ENCODE peak calls at places on chromosome 15, in ten cellular contexts. T is stomach; D is OCI-LY7; G is astrocyte of the spinal cord; I is AG04449; J is GM12878; C is CD8-positive, alpha-beta memory T cell; Y is fibroblast of villous mesenchyme; S is epithelial cell of esophagus; Z is WERI-Rb-1. V is an unnamed sample.
A peak's percentile ranks its signal among the peaks of the same experiment; 100 is the strongest.

GRCh38 chr15:37093480-37094410 is 6.6 kb downstream of the MEIS2 start:
- DNase-seq in T (no peak), D (no peak), G (peak; percentile 76), I (peak; percentile 67), J (no peak), C (no peak), Y (peak; percentile 92), S (peak; percentile 59), Z (peak; percentile 22), V (peak; percentile 71)

GRCh38 chr15:36961956-36962355 is 138.4 kb downstream of the MEIS2 start:
- DNase-seq in T (no peak), D (no peak), G (peak; percentile 19), I (no peak), J (no peak), C (no peak), Y (no peak), S (no peak), Z (no peak), V (no peak)

GRCh38 chr15:73518180-73518862 is 75.4 kb downstream of the REC114 start:
- DNase-seq in T (no peak), D (no peak), G (no peak), I (no peak), J (no peak), C (no peak), Y (no peak), S (no peak), Z (no peak), V (no peak)

GRCh38 chr15:34808016-34808415 is 12.7 kb upstream of the ACTC1 start:
- DNase-seq in T (no peak), D (no peak), G (peak; percentile 31), I (no peak), J (no peak), C (no peak), Y (no peak), S (peak; percentile 47), Z (no peak), V (no peak)

GRCh38 chr15:58355352-58355964 is 76.3 kb upstream of the LIPC start:
- DNase-seq in T (no peak), D (peak; percentile 76), G (no peak), I (no peak), J (no peak), C (no peak), Y (no peak), S (no peak), Z (no peak), V (no peak)

GRCh38 chr15:85479071-85479647 is 98.8 kb downstream of the AKAP13 start:
- DNase-seq in T (no peak), D (no peak), G (peak; percentile 72), I (no peak), J (no peak), C (no peak), Y (peak; percentile 60), S (no peak), Z (no peak), V (peak; percentile 43)

GRCh38 chr15:97470417-97470816 is 490.1 kb upstream of the ARRDC4 start:
- DNase-seq in T (no peak), D (no peak), G (no peak), I (no peak), J (no peak), C (no peak), Y (no peak), S (no peak), Z (no peak), V (no peak)

GRCh38 chr15:70095387-70096214 is 2.1 kb downstream of the TLE3 start:
- DNase-seq in T (peak; percentile 47), D (peak; percentile 83), G (no peak), I (no peak), J (no peak), C (no peak), Y (no peak), S (peak; percentile 29), Z (peak; percentile 57), V (no peak)

GRCh38 chr15:92809880-92810361 is 90.2 kb upstream of the CHD2 start:
- DNase-seq in T (no peak), D (peak; percentile 91), G (peak; percentile 63), I (no peak), J (no peak), C (no peak), Y (peak; percentile 70), S (peak; percentile 53), Z (no peak), V (no peak)

GRCh38 chr15:101437618-101438481 is 51.7 kb downstream of the PCSK6 start:
- DNase-seq in T (peak; percentile 10), D (no peak), G (no peak), I (no peak), J (no peak), C (no peak), Y (no peak), S (no peak), Z (no peak), V (no peak)

GRCh38 chr15:74793135-74794028 is 11.5 kb downstream of the CSK start:
- DNase-seq in T (no peak), D (peak; percentile 63), G (peak; percentile 32), I (no peak), J (no peak), C (peak; percentile 85), Y (no peak), S (peak; percentile 62), Z (no peak), V (no peak)

GRCh38 chr15:53658827-53659226 is 100.6 kb downstream of the WDR72 start:
- DNase-seq in T (no peak), D (no peak), G (peak; percentile 14), I (no peak), J (no peak), C (no peak), Y (no peak), S (no peak), Z (no peak), V (no peak)

GRCh38 chr15:44781128-44781810 is 44.9 kb downstream of the TRIM69 start:
- DNase-seq in T (no peak), D (no peak), G (no peak), I (no peak), J (no peak), C (no peak), Y (no peak), S (no peak), Z (no peak), V (no peak)

GRCh38 chr15:69311319-69311721 is 12.6 kb downstream of the PAQR5 start:
- DNase-seq in T (no peak), D (no peak), G (no peak), I (no peak), J (no peak), C (no peak), Y (no peak), S (no peak), Z (no peak), V (no peak)

GRCh38 chr15:71103102-71103676 is 12.1 kb upstream of the THSD4 start:
- DNase-seq in T (peak; percentile 62), D (peak; percentile 18), G (peak; percentile 54), I (no peak), J (peak; percentile 26), C (no peak), Y (peak; percentile 47), S (peak; percentile 73), Z (peak; percentile 54), V (no peak)

GRCh38 chr15:66850078-66850991 is 148.3 kb downstream of the SMAD6 start:
- DNase-seq in T (peak; percentile 40), D (peak; percentile 14), G (no peak), I (no peak), J (no peak), C (no peak), Y (peak; percentile 25), S (no peak), Z (no peak), V (no peak)

GRCh38 chr15:100254694-100255093 is 87.1 kb downstream of the ADAMTS17 start:
- DNase-seq in T (no peak), D (no peak), G (no peak), I (no peak), J (no peak), C (no peak), Y (no peak), S (no peak), Z (no peak), V (no peak)

GRCh38 chr15:64749999-64750657 is 25.3 kb downstream of the RBPMS2 start:
- DNase-seq in T (no peak), D (no peak), G (no peak), I (no peak), J (no peak), C (no peak), Y (peak; percentile 20), S (no peak), Z (peak; percentile 66), V (no peak)

GRCh38 chr15:33242669-33243191 is 48.2 kb upstream of the FMN1 start:
- DNase-seq in T (no peak), D (peak; percentile 44), G (peak; percentile 25), I (no peak), J (no peak), C (no peak), Y (no peak), S (peak; percentile 78), Z (no peak), V (no peak)
- H3K4me3 ChIP-seq in T (no peak overlapping the region), D (no peak overlapping the region), G (no peak overlapping the region), I (no peak overlapping the region), J (no peak overlapping the region), C (no peak overlapping the region), Y (no peak overlapping the region), S (no peak overlapping the region), Z (no peak overlapping the region), V (no peak overlapping the region)

GRCh38 chr15:43520138-43520537 is 2.7 kb downstream of the MAP1A start:
- DNase-seq in T (no peak), D (no peak), G (no peak), I (no peak), J (no peak), C (no peak), Y (no peak), S (no peak), Z (no peak), V (no peak)
- H3K4me3 ChIP-seq in T (no peak overlapping the region), D (no peak overlapping the region), G (no peak overlapping the region), I (no peak overlapping the region), J (no peak overlapping the region), C (no peak overlapping the region), Y (no peak overlapping the region), S (no peak overlapping the region), Z (no peak overlapping the region), V (no peak overlapping the region)

DNA sequence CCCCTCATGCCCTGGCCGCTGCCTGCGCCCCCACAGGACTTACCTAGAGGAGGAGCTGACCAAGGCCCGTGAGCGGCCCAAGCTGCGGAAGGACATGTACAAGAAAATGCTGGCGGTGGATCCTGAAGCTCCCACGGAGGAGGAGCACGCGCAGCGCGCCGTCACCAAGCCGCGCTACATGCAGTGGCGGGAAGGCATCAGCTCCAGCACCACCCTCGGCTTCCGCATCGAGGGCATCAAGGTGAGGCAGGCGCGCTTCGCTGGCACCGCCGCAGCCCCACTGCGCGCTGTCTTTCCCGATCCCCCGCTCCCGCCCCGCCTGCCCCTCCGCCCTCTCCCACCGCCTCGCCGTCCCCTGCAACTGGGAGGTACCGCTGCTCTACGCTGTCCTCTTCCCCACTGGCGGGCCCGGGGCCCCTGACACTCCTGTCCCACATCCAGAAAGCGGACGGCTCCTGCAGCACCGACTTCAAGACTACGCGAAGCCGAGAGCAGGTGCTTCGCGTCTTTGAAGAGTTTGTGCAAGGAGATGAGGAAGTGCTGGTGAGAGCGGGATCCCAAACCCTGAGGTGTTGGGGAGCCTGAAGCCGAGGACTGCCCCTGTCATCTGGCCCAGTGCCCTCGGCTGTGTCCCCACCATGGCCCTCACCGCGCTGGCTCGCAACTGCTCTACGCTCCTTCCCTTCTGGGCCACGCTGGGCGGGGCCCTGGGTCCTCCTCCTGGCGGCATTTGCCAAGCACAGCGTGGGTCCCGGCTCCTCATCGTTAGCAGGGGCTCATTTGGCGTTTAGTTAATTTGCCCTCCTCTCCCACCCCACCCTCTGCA is 8.5 kb downstream of the ITPKA start:
- DNase-seq in T (no peak), D (no peak), G (no peak), I (no peak), J (no peak), C (peak; percentile 59), Y (no peak), S (no peak), Z (no peak), V (no peak)
- H3K4me3 ChIP-seq in T (peak overlapping the region; percentile 37), D (no peak overlapping the region), G (no peak overlapping the region), I (peak overlapping the region; percentile 20), J (peak overlapping the region; percentile 45), C (peak overlapping the region; percentile 47), Y (no peak overlapping the region), S (no peak overlapping the region), Z (no peak overlapping the region), V (peak overlapping the region; percentile 3)

GRCh38 chr15:90959028-90959595 is 4.4 kb downstream of the RCCD1 start:
- DNase-seq in T (no peak), D (no peak), G (no peak), I (no peak), J (no peak), C (no peak), Y (no peak), S (no peak), Z (no peak), V (no peak)
- H3K4me3 ChIP-seq in T (no peak overlapping the region), D (no peak overlapping the region), G (no peak overlapping the region), I (no peak overlapping the region), J (no peak overlapping the region), C (no peak overlapping the region), Y (no peak overlapping the region), S (no peak overlapping the region), Z (no peak overlapping the region), V (no peak overlapping the region)

V was measured in skeletal muscle cell.